ENCODE peak calls at places on chromosomes 2 and 18, in six cellular contexts. One of them, this sample, is unnamed.

GRCh38 chr18:50967714-50968661 is at the start of gene ELAC1:
- DNase-seq in amniotic epithelial cell: peak
- DNase-seq in AG20443: peak
- DNase-seq in NCI-H2081: peak
- DNase-seq in left cardiac atrium: peak
- DNase-seq in fibroblast of lung: peak
- DNase-seq in this sample: peak

GRCh38 chr18:3304832-3305231 is 42.9 kb downstream of the MYL12B start:
- DNase-seq in amniotic epithelial cell: peak
- DNase-seq in AG20443: no peak
- DNase-seq in NCI-H2081: no peak
- DNase-seq in left cardiac atrium: no peak
- DNase-seq in fibroblast of lung: peak
- DNase-seq in this sample: no peak

GRCh38 chr2:25877431-25878360 is 591 bp downstream of the ASXL2 start:
- DNase-seq in amniotic epithelial cell: peak
- DNase-seq in AG20443: peak
- DNase-seq in NCI-H2081: peak
- DNase-seq in left cardiac atrium: peak
- DNase-seq in fibroblast of lung: peak
- DNase-seq in this sample: peak

GRCh38 chr2:42906557-42907380 is 114.4 kb upstream of the HAAO start:
- DNase-seq in amniotic epithelial cell: no peak
- DNase-seq in AG20443: peak
- DNase-seq in NCI-H2081: peak
- DNase-seq in left cardiac atrium: peak
- DNase-seq in fibroblast of lung: peak
- DNase-seq in this sample: peak

GRCh38 chr18:77132369-77133050 is at the start of gene MBP:
- DNase-seq in amniotic epithelial cell: no peak
- DNase-seq in AG20443: peak
- DNase-seq in NCI-H2081: peak
- DNase-seq in left cardiac atrium: peak
- DNase-seq in fibroblast of lung: no peak
- DNase-seq in this sample: no peak

GRCh38 chr2:112803691-112804521 is 19.6 kb upstream of the IL1A start:
- DNase-seq in amniotic epithelial cell: peak
- DNase-seq in AG20443: no peak
- DNase-seq in NCI-H2081: no peak
- DNase-seq in left cardiac atrium: no peak
- DNase-seq in fibroblast of lung: peak
- DNase-seq in this sample: peak

GRCh38 chr18:33666915-33667314 is 88.9 kb downstream of the ASXL3 start:
- DNase-seq in amniotic epithelial cell: no peak
- DNase-seq in AG20443: no peak
- DNase-seq in NCI-H2081: no peak
- DNase-seq in left cardiac atrium: no peak
- DNase-seq in fibroblast of lung: no peak
- DNase-seq in this sample: no peak

GRCh38 chr2:7358865-7359264 is 441.7 kb downstream of the RNF144A start:
- DNase-seq in amniotic epithelial cell: no peak
- DNase-seq in AG20443: no peak
- DNase-seq in NCI-H2081: no peak
- DNase-seq in left cardiac atrium: no peak
- DNase-seq in fibroblast of lung: no peak
- DNase-seq in this sample: no peak

GRCh38 chr2:15941970-15942710 is 1.8 kb downstream of the MYCN start:
- DNase-seq in amniotic epithelial cell: no peak
- DNase-seq in AG20443: peak
- DNase-seq in NCI-H2081: no peak
- DNase-seq in left cardiac atrium: no peak
- DNase-seq in fibroblast of lung: no peak
- DNase-seq in this sample: no peak

GRCh38 chr18:3584897-3585460 is 135.0 kb downstream of the TGIF1 start:
- DNase-seq in amniotic epithelial cell: no peak
- DNase-seq in AG20443: no peak
- DNase-seq in NCI-H2081: no peak
- DNase-seq in left cardiac atrium: no peak
- DNase-seq in fibroblast of lung: no peak
- DNase-seq in this sample: no peak

GRCh38 chr2:74856004-74856578 is 22.2 kb downstream of the HK2 start:
- DNase-seq in amniotic epithelial cell: no peak
- DNase-seq in AG20443: no peak
- DNase-seq in NCI-H2081: no peak
- DNase-seq in left cardiac atrium: no peak
- DNase-seq in fibroblast of lung: no peak
- DNase-seq in this sample: no peak

GRCh38 chr2:99488587-99488998 is 1.2 kb downstream of the REV1 start:
- DNase-seq in amniotic epithelial cell: peak
- DNase-seq in AG20443: no peak
- DNase-seq in NCI-H2081: no peak
- DNase-seq in left cardiac atrium: no peak
- DNase-seq in fibroblast of lung: peak
- DNase-seq in this sample: peak

GRCh38 chr2:37671013-37671815 is at the start of gene CDC42EP3:
- DNase-seq in amniotic epithelial cell: no peak
- DNase-seq in AG20443: peak
- DNase-seq in NCI-H2081: peak
- DNase-seq in left cardiac atrium: peak
- DNase-seq in fibroblast of lung: no peak
- DNase-seq in this sample: peak

GRCh38 chr2:113281920-113282746 is 3.4 kb upstream of the PAX8 start:
- DNase-seq in amniotic epithelial cell: peak
- DNase-seq in AG20443: no peak
- DNase-seq in NCI-H2081: no peak
- DNase-seq in left cardiac atrium: no peak
- DNase-seq in fibroblast of lung: no peak
- DNase-seq in this sample: no peak

GRCh38 chr2:228600265-228600664 is 418.8 kb upstream of the SPHKAP start:
- DNase-seq in amniotic epithelial cell: peak
- DNase-seq in AG20443: peak
- DNase-seq in NCI-H2081: no peak
- DNase-seq in left cardiac atrium: no peak
- DNase-seq in fibroblast of lung: peak
- DNase-seq in this sample: peak

GRCh38 chr2:210965472-210965871 is 409.1 kb downstream of the CPS1 start:
- DNase-seq in amniotic epithelial cell: peak
- DNase-seq in AG20443: no peak
- DNase-seq in NCI-H2081: no peak
- DNase-seq in left cardiac atrium: no peak
- DNase-seq in fibroblast of lung: no peak
- DNase-seq in this sample: no peak

GRCh38 chr18:9354256-9354655 is 19.7 kb downstream of the TWSG1 start:
- DNase-seq in amniotic epithelial cell: no peak
- DNase-seq in AG20443: no peak
- DNase-seq in NCI-H2081: no peak
- DNase-seq in left cardiac atrium: no peak
- DNase-seq in fibroblast of lung: no peak
- DNase-seq in this sample: no peak

GRCh38 chr2:28360742-28361293 is 31.8 kb upstream of the FOSL2 start:
- DNase-seq in amniotic epithelial cell: peak
- DNase-seq in AG20443: peak
- DNase-seq in NCI-H2081: no peak
- DNase-seq in left cardiac atrium: no peak
- DNase-seq in fibroblast of lung: peak
- DNase-seq in this sample: peak

GRCh38 chr18:48555465-48555995 is 16.7 kb downstream of the CTIF start:
- DNase-seq in amniotic epithelial cell: no peak
- DNase-seq in AG20443: no peak
- DNase-seq in NCI-H2081: no peak
- DNase-seq in left cardiac atrium: no peak
- DNase-seq in fibroblast of lung: no peak
- DNase-seq in this sample: no peak

GRCh38 chr2:110101280-110101844 is 14.3 kb downstream of the MALL start:
- DNase-seq in amniotic epithelial cell: peak
- DNase-seq in AG20443: peak
- DNase-seq in NCI-H2081: peak
- DNase-seq in left cardiac atrium: peak
- DNase-seq in fibroblast of lung: peak
- DNase-seq in this sample: peak

GRCh38 chr2:44342854-44343253 is 18.4 kb downstream of the PREPL start:
- DNase-seq in amniotic epithelial cell: peak
- DNase-seq in AG20443: no peak
- DNase-seq in NCI-H2081: peak
- DNase-seq in left cardiac atrium: no peak
- DNase-seq in fibroblast of lung: peak
- DNase-seq in this sample: no peak

GRCh38 chr2:32289165-32290054 is 11.7 kb downstream of the YIPF4 start:
- DNase-seq in amniotic epithelial cell: peak
- DNase-seq in AG20443: no peak
- DNase-seq in NCI-H2081: no peak
- DNase-seq in left cardiac atrium: no peak
- DNase-seq in fibroblast of lung: peak
- DNase-seq in this sample: peak

GRCh38 chr2:236550701-236551465 is 18.7 kb upstream of the ACKR3 start:
- DNase-seq in amniotic epithelial cell: no peak
- DNase-seq in AG20443: no peak
- DNase-seq in NCI-H2081: no peak
- DNase-seq in left cardiac atrium: no peak
- DNase-seq in fibroblast of lung: no peak
- DNase-seq in this sample: no peak

GRCh38 chr18:11002796-11003195 is 146.6 kb downstream of the PIEZO2 start:
- DNase-seq in amniotic epithelial cell: no peak
- DNase-seq in AG20443: no peak
- DNase-seq in NCI-H2081: no peak
- DNase-seq in left cardiac atrium: no peak
- DNase-seq in fibroblast of lung: no peak
- DNase-seq in this sample: no peak

GRCh38 chr2:25029183-25029554 is 12.7 kb upstream of the EFR3B start:
- DNase-seq in amniotic epithelial cell: no peak
- DNase-seq in AG20443: peak
- DNase-seq in NCI-H2081: no peak
- DNase-seq in left cardiac atrium: no peak
- DNase-seq in fibroblast of lung: no peak
- DNase-seq in this sample: no peak

GRCh38 chr2:192437653-192438052 is 242.9 kb upstream of the TMEFF2 start:
- DNase-seq in amniotic epithelial cell: no peak
- DNase-seq in AG20443: no peak
- DNase-seq in NCI-H2081: no peak
- DNase-seq in left cardiac atrium: no peak
- DNase-seq in fibroblast of lung: no peak
- DNase-seq in this sample: no peak

GRCh38 chr2:85215074-85216050 is 82.2 kb downstream of the TCF7L1 start:
- DNase-seq in amniotic epithelial cell: peak
- DNase-seq in AG20443: peak
- DNase-seq in NCI-H2081: peak
- DNase-seq in left cardiac atrium: no peak
- DNase-seq in fibroblast of lung: peak
- DNase-seq in this sample: peak

GRCh38 chr18:2510416-2510815 is 60.9 kb downstream of the METTL4 start:
- DNase-seq in amniotic epithelial cell: no peak
- DNase-seq in AG20443: no peak
- DNase-seq in NCI-H2081: no peak
- DNase-seq in left cardiac atrium: no peak
- DNase-seq in fibroblast of lung: no peak
- DNase-seq in this sample: peak

GRCh38 chr2:222844323-222844722 is 16.5 kb upstream of the ACSL3 start:
- DNase-seq in amniotic epithelial cell: peak
- DNase-seq in AG20443: peak
- DNase-seq in NCI-H2081: no peak
- DNase-seq in left cardiac atrium: no peak
- DNase-seq in fibroblast of lung: peak
- DNase-seq in this sample: peak

GRCh38 chr2:161166538-161167409 is 6.5 kb downstream of the TANK start:
- DNase-seq in amniotic epithelial cell: peak
- DNase-seq in AG20443: no peak
- DNase-seq in NCI-H2081: no peak
- DNase-seq in left cardiac atrium: no peak
- DNase-seq in fibroblast of lung: no peak
- DNase-seq in this sample: no peak

GRCh38 chr2:118047273-118047898 is 33.5 kb upstream of the CCDC93 start:
- DNase-seq in amniotic epithelial cell: peak
- DNase-seq in AG20443: peak
- DNase-seq in NCI-H2081: no peak
- DNase-seq in left cardiac atrium: no peak
- DNase-seq in fibroblast of lung: peak
- DNase-seq in this sample: peak

GRCh38 chr2:42978175-42978886 is 185.9 kb upstream of the HAAO start:
- DNase-seq in amniotic epithelial cell: no peak
- DNase-seq in AG20443: no peak
- DNase-seq in NCI-H2081: no peak
- DNase-seq in left cardiac atrium: no peak
- DNase-seq in fibroblast of lung: no peak
- DNase-seq in this sample: no peak

GRCh38 chr2:84653302-84653701 is 137.0 kb downstream of the DNAH6 start:
- DNase-seq in amniotic epithelial cell: no peak
- DNase-seq in AG20443: no peak
- DNase-seq in NCI-H2081: no peak
- DNase-seq in left cardiac atrium: no peak
- DNase-seq in fibroblast of lung: peak
- DNase-seq in this sample: no peak

GRCh38 chr2:105158002-105158401 is 83.5 kb upstream of the GPR45 start:
- DNase-seq in amniotic epithelial cell: no peak
- DNase-seq in AG20443: no peak
- DNase-seq in NCI-H2081: no peak
- DNase-seq in left cardiac atrium: no peak
- DNase-seq in fibroblast of lung: no peak
- DNase-seq in this sample: no peak

GRCh38 chr2:148602918-148603561 is 41.5 kb upstream of the EPC2 start:
- DNase-seq in amniotic epithelial cell: no peak
- DNase-seq in AG20443: no peak
- DNase-seq in NCI-H2081: no peak
- DNase-seq in left cardiac atrium: peak
- DNase-seq in fibroblast of lung: no peak
- DNase-seq in this sample: no peak

GRCh38 chr18:50203801-50204604 is 9.1 kb upstream of the MYO5B start:
- DNase-seq in amniotic epithelial cell: peak
- DNase-seq in AG20443: peak
- DNase-seq in NCI-H2081: peak
- DNase-seq in left cardiac atrium: no peak
- DNase-seq in fibroblast of lung: peak
- DNase-seq in this sample: peak

GRCh38 chr18:74468547-74469014 is 11.5 kb upstream of the DIPK1C start:
- DNase-seq in amniotic epithelial cell: no peak
- DNase-seq in AG20443: no peak
- DNase-seq in NCI-H2081: no peak
- DNase-seq in left cardiac atrium: no peak
- DNase-seq in fibroblast of lung: no peak
- DNase-seq in this sample: no peak

GRCh38 chr2:5175231-5175630 is 517.0 kb upstream of the SOX11 start:
- DNase-seq in amniotic epithelial cell: no peak
- DNase-seq in AG20443: no peak
- DNase-seq in NCI-H2081: no peak
- DNase-seq in left cardiac atrium: no peak
- DNase-seq in fibroblast of lung: no peak
- DNase-seq in this sample: no peak

GRCh38 chr2:59770651-59771050 is 782.8 kb downstream of the BCL11A start:
- DNase-seq in amniotic epithelial cell: no peak
- DNase-seq in AG20443: no peak
- DNase-seq in NCI-H2081: no peak
- DNase-seq in left cardiac atrium: no peak
- DNase-seq in fibroblast of lung: no peak
- DNase-seq in this sample: no peak

GRCh38 chr2:239267411-239267941 is 133.3 kb downstream of the HDAC4 start:
- DNase-seq in amniotic epithelial cell: peak
- DNase-seq in AG20443: peak
- DNase-seq in NCI-H2081: no peak
- DNase-seq in left cardiac atrium: peak
- DNase-seq in fibroblast of lung: peak
- DNase-seq in this sample: peak